ENCODE peak calls at places on chromosomes 7 and 10, in five cellular contexts. V, L, M, P and H are unnamed samples.

GRCh38 chr10:35304649-35305048 is 31.7 kb upstream of the CCNY start:
- DNase-seq in V (no peak), P (no peak), M (no peak), L (no peak), H (no peak)

GRCh38 chr7:113639221-113639620 is 279.6 kb downstream of the PPP1R3A start:
- DNase-seq in P (no peak), L (no peak), M (no peak), V (no peak), H (no peak)

GRCh38 chr10:64234489-64234888 is 713.3 kb downstream of the REEP3 start:
- DNase-seq in P (no peak), M (no peak), L (no peak), V (no peak), H (no peak)

GRCh38 chr7:99030951-99031350 is 113.0 kb downstream of the SMURF1 start:
- DNase-seq in V (no peak), L (no peak), M (no peak), P (peak; percentile 18), H (no peak)

GRCh38 chr7:4734587-4735365 is 40.6 kb upstream of the AP5Z1 start:
- DNase-seq in V (peak; percentile 90), P (no peak), M (no peak), L (no peak), H (no peak)

GRCh38 chr7:38839846-38840245 is 69.1 kb downstream of the VPS41 start:
- DNase-seq in V (no peak), P (no peak), M (peak; percentile 36), L (no peak), H (no peak)

GRCh38 chr7:96901822-96902412 is 103.4 kb upstream of the DLX6 start:
- DNase-seq in P (no peak), L (no peak), V (no peak), M (no peak), H (no peak)

GRCh38 chr10:17265468-17265867 is 37.4 kb downstream of the VIM start:
- DNase-seq in M (no peak), P (no peak), L (no peak), V (no peak), H (no peak)

GRCh38 chr7:78194609-78195008 is 396.0 kb downstream of the PHTF2 start:
- DNase-seq in M (no peak), V (no peak), L (no peak), P (no peak), H (no peak)

GRCh38 chr10:29245476-29245875 is 43.4 kb upstream of the LYZL1 start:
- DNase-seq in L (no peak), V (no peak), P (no peak), M (no peak), H (no peak)

GRCh38 chr10:129528376-129528978 is 61.4 kb downstream of the MGMT start:
- DNase-seq in L (no peak), M (no peak), P (no peak), V (no peak), H (no peak)

GRCh38 chr10:6802762-6803428 is 222.8 kb upstream of the PRKCQ start:
- DNase-seq in P (no peak), M (no peak), V (no peak), L (no peak), H (no peak)

GRCh38 chr7:28957064-28957821 is 887 bp downstream of the TRIL start:
- DNase-seq in V (peak; percentile 64), M (no peak), P (no peak), L (no peak), H (peak; percentile 26)

GRCh38 chr10:73907841-73908517 is 3.0 kb upstream of the PLAU start:
- DNase-seq in M (peak; percentile 70), P (peak; percentile 66), V (peak; percentile 73), L (peak; percentile 93), H (no peak)

GRCh38 chr7:2029936-2030335 is 202.8 kb downstream of the MAD1L1 start:
- DNase-seq in M (no peak), V (peak; percentile 28), P (no peak), L (no peak), H (no peak)

GRCh38 chr7:155815332-155816191 is 3.3 kb upstream of the SHH start:
- DNase-seq in P (peak; percentile 45), L (peak; percentile 59), V (no peak), M (no peak), H (peak; percentile 87)

GRCh38 chr10:34781709-34782108 is 33.4 kb downstream of the PARD3 start:
- DNase-seq in P (no peak), M (no peak), L (no peak), V (no peak), H (no peak)

GRCh38 chr7:75955293-75955938 is 39.0 kb downstream of the TMEM120A start:
- DNase-seq in L (no peak), M (no peak), V (peak; percentile 59), P (no peak), H (no peak)

GRCh38 chr10:123229927-123230630 is 75.9 kb downstream of the BUB3 start:
- DNase-seq in V (no peak), P (no peak), M (peak; percentile 46), L (no peak), H (no peak)

GRCh38 chr10:23439920-23440875 is 1.3 kb downstream of the OTUD1 start:
- DNase-seq in M (peak; percentile 16), V (peak; percentile 67), L (no peak), P (peak; percentile 29), H (peak; percentile 50)

GRCh38 chr7:78020131-78020873 is 221.7 kb downstream of the PHTF2 start:
- DNase-seq in P (peak; percentile 80), M (peak; percentile 67), L (peak; percentile 53), V (peak; percentile 57), H (peak; percentile 58)

GRCh38 chr7:140656548-140657515 is 15.9 kb upstream of the ADCK2 start:
- DNase-seq in P (peak; percentile 67), M (peak; percentile 10), L (peak; percentile 86), V (peak; percentile 56), H (no peak)

GRCh38 chr7:94348142-94348541 is 46.6 kb upstream of the COL1A2 start:
- DNase-seq in V (no peak), P (peak; percentile 54), L (no peak), M (peak; percentile 95), H (no peak)

GRCh38 chr7:2734761-2735571 is 47.0 kb downstream of the AMZ1 start:
- DNase-seq in V (no peak), L (peak; percentile 99), P (no peak), M (no peak), H (peak; percentile 56)

GRCh38 chr7:133491846-133492652 is 239.2 kb downstream of the EXOC4 start:
- DNase-seq in P (no peak), M (peak; percentile 72), L (no peak), V (no peak), H (no peak)

GRCh38 chr7:100867796-100868485 is 754 bp downstream of the TRIP6 start:
- DNase-seq in P (no peak), M (no peak), V (peak; percentile 59), L (peak; percentile 34), H (peak; percentile 31)

GRCh38 chr10:63210611-63211196 is 77.6 kb downstream of the NRBF2 start:
- DNase-seq in P (no peak), V (no peak), L (peak; percentile 44), M (no peak), H (no peak)
- H3K27ac ChIP-seq in P (peak overlapping the region; percentile 75), V (peak overlapping the region; percentile 24), L (no peak overlapping the region), M (peak overlapping the region; percentile 15), H (no peak overlapping the region)

GRCh38 chr7:116673504-116673865 is 1.5 kb downstream of the MET start:
- DNase-seq in P (no peak), V (no peak), M (no peak), L (no peak), H (no peak)
- H3K27ac ChIP-seq in P (no peak overlapping the region), V (peak overlapping the region; percentile 93), M (peak overlapping the region; percentile 88), L (no peak overlapping the region), H (no peak overlapping the region)

DNA sequence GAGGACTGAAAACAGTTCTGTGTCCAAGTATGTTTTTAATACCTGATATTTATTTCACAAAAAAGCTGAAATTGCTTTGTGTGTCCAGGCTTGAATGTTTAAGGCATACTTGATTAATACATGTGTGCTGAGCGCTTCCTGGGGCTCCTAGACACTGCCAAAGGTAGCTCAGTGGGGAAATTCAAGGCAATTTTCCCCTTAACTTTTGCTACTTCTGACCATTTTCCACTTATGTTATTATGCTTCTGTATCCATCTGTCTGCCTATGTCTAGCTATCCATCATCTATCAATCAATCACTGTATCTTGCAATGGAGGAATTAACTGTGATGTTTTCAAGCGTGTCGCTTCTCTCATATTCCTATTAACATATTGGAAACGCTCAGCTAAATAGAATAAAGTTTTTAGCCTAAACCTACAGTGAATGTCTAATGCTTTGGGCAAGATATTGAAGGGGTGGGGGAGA is 34.6 kb downstream of the KLF6 start:
- DNase-seq in V (no peak), M (no peak), P (no peak), L (no peak), H (no peak)
- H3K27ac ChIP-seq in V (peak overlapping the region; percentile 84), M (no peak overlapping the region), P (no peak overlapping the region), L (no peak overlapping the region), H (peak overlapping the region; percentile 76)

DNA sequence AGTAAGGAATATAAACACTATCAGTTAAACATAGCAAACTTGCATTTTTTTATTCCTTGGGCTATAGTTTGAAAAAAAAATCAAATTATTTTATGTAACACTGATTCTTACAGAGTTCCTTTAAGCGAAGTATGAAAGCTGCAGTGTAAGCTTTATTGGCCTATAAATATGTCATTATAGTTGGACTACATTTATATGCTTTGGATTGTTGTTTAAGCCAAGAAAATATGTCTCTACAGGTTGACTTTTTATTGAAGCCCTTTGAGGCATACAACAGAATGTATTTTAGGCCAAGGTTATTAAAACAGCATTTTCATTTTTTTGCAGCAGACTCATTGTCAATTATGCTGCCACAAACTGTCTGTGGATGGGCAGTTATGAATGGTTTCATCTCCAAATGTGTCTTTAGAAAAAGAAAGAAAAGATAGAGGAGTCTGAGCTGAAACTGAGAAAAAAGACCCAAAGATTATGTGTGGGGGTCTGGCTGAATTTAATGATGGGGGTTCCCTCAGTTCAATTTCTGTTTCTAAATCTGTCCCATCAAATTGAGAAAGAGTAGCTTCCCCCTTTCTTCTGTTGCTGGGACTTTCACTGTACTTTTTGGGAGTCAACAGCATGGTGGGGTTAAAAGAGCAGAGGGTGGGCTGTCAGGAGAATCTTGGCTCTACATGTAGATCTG is 43.1 kb downstream of the ARID5B start:
- DNase-seq in L (no peak), M (no peak), P (no peak), V (no peak), H (no peak)
- H3K27ac ChIP-seq in L (no peak overlapping the region), M (no peak overlapping the region), P (no peak overlapping the region), V (peak overlapping the region; percentile 64), H (no peak overlapping the region)

DNA sequence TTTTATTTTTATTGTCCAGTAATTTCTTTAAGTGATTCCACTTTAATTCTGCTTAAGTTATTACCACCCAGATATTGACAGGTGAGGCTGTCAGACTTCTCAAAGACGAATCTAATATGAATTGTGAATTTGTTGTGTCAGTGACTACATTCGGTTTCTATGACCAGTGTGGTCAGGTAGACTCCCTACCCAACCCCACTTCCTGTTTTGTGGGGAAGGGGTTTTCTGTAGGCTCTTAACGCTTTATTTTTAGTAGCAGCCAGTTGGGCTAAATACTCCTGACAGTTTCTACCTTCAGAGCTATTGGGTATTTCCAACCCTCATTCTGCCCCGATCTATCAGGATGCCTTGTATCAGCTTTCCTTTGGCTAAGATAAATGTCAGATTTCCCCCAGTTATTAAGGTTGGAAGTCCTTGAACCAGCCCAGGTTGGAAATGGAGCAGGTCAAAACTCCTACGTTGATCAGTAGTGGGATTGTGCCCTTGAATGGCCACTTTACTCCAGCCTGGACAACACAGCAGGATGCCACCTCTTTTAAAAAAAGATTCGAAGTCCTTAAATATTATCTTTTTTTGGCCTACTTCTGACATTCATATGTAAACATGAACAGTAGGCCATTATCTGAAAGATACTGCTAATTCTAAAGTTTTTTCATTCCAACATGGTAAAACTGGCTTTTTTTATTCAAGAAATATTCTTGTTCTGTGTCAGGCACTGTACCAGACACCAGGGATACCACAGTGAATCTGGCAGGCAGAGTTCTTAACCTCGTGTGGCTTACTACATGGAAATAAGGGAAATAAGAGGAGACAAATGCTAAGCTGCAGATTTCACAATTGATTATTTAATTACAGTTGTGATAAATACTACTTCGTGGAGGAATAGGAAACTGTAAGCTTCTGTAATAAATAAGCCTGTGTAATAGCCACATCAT is 133.3 kb upstream of the SAMD8 start:
- DNase-seq in V (no peak), M (no peak), P (no peak), L (peak; percentile 9), H (no peak)
- H3K27ac ChIP-seq in V (no peak overlapping the region), M (no peak overlapping the region), P (no peak overlapping the region), L (peak overlapping the region; percentile 7), H (no peak overlapping the region)